ENCODE peak calls at places on chromosomes 13 and 19, in six cellular contexts. One of them, this sample, is unnamed.
A peak's percentile ranks its signal among the peaks of the same experiment; 100 is the strongest.

GRCh38 chr13:110520431-110521295 is 40.9 kb downstream of the RAB20 start:
- DNase-seq in LoVo: no peak
- DNase-seq in stimulated activated CD4-positive, alpha-beta T cell treated with anti-CD3 and anti-CD28 coated beads, Interleukin-4, amount 100 ng/mL, for 4 hours: no peak
- DNase-seq in testis: peak; percentile 89
- DNase-seq in GM23248: peak; percentile 85
- DNase-seq in heart right ventricle: peak; percentile 71
- DNase-seq in this sample: peak; percentile 27

GRCh38 chr19:21587117-21587461 is 81.7 kb downstream of the ZNF429 start:
- DNase-seq in GM23248: no peak
- DNase-seq in LoVo: no peak
- DNase-seq in stimulated activated CD4-positive, alpha-beta T cell treated with anti-CD3 and anti-CD28 coated beads, Interleukin-4, amount 100 ng/mL, for 4 hours: no peak
- DNase-seq in heart right ventricle: peak; percentile 31
- DNase-seq in testis: peak; percentile 69
- DNase-seq in this sample: no peak

GRCh38 chr19:48587387-48587786 is 19.2 kb upstream of the SPACA4 start:
- DNase-seq in heart right ventricle: no peak
- DNase-seq in stimulated activated CD4-positive, alpha-beta T cell treated with anti-CD3 and anti-CD28 coated beads, Interleukin-4, amount 100 ng/mL, for 4 hours: no peak
- DNase-seq in LoVo: no peak
- DNase-seq in testis: no peak
- DNase-seq in GM23248: no peak
- DNase-seq in this sample: no peak

GRCh38 chr19:18856385-18857126 is 24.8 kb downstream of the UPF1 start:
- DNase-seq in stimulated activated CD4-positive, alpha-beta T cell treated with anti-CD3 and anti-CD28 coated beads, Interleukin-4, amount 100 ng/mL, for 4 hours: no peak
- DNase-seq in LoVo: no peak
- DNase-seq in heart right ventricle: no peak
- DNase-seq in GM23248: peak; percentile 56
- DNase-seq in testis: peak; percentile 90
- DNase-seq in this sample: peak; percentile 49

GRCh38 chr13:109516196-109516595 is 270.2 kb downstream of the IRS2 start:
- DNase-seq in heart right ventricle: no peak
- DNase-seq in testis: no peak
- DNase-seq in LoVo: no peak
- DNase-seq in GM23248: no peak
- DNase-seq in stimulated activated CD4-positive, alpha-beta T cell treated with anti-CD3 and anti-CD28 coated beads, Interleukin-4, amount 100 ng/mL, for 4 hours: no peak
- DNase-seq in this sample: no peak

GRCh38 chr13:106851251-106851650 is 283.3 kb upstream of the ARGLU1 start:
- DNase-seq in testis: no peak
- DNase-seq in GM23248: no peak
- DNase-seq in heart right ventricle: no peak
- DNase-seq in LoVo: no peak
- DNase-seq in stimulated activated CD4-positive, alpha-beta T cell treated with anti-CD3 and anti-CD28 coated beads, Interleukin-4, amount 100 ng/mL, for 4 hours: no peak
- DNase-seq in this sample: no peak

GRCh38 chr19:41999071-41999877 is 5.2 kb upstream of the ATP1A3 start:
- DNase-seq in stimulated activated CD4-positive, alpha-beta T cell treated with anti-CD3 and anti-CD28 coated beads, Interleukin-4, amount 100 ng/mL, for 4 hours: no peak
- DNase-seq in GM23248: peak; percentile 42
- DNase-seq in heart right ventricle: no peak
- DNase-seq in LoVo: no peak
- DNase-seq in testis: no peak
- DNase-seq in this sample: no peak

GRCh38 chr13:26488236-26489028 is 69.1 kb upstream of the WASF3 start:
- DNase-seq in GM23248: no peak
- DNase-seq in testis: no peak
- DNase-seq in stimulated activated CD4-positive, alpha-beta T cell treated with anti-CD3 and anti-CD28 coated beads, Interleukin-4, amount 100 ng/mL, for 4 hours: no peak
- DNase-seq in LoVo: no peak
- DNase-seq in heart right ventricle: no peak
- DNase-seq in this sample: no peak

GRCh38 chr19:2983351-2984195 is 6.2 kb downstream of the TLE6 start:
- DNase-seq in testis: peak; percentile 54
- DNase-seq in LoVo: no peak
- DNase-seq in stimulated activated CD4-positive, alpha-beta T cell treated with anti-CD3 and anti-CD28 coated beads, Interleukin-4, amount 100 ng/mL, for 4 hours: no peak
- DNase-seq in heart right ventricle: peak; percentile 75
- DNase-seq in GM23248: peak; percentile 56
- DNase-seq in this sample: no peak

GRCh38 chr13:38819053-38819452 is 132.2 kb downstream of the FREM2 start:
- DNase-seq in LoVo: no peak
- DNase-seq in stimulated activated CD4-positive, alpha-beta T cell treated with anti-CD3 and anti-CD28 coated beads, Interleukin-4, amount 100 ng/mL, for 4 hours: no peak
- DNase-seq in testis: no peak
- DNase-seq in heart right ventricle: no peak
- DNase-seq in GM23248: no peak
- DNase-seq in this sample: peak; percentile 38

GRCh38 chr19:42175952-42176648 is 41.4 kb downstream of the DEDD2 start:
- DNase-seq in stimulated activated CD4-positive, alpha-beta T cell treated with anti-CD3 and anti-CD28 coated beads, Interleukin-4, amount 100 ng/mL, for 4 hours: peak; percentile 12
- DNase-seq in heart right ventricle: no peak
- DNase-seq in GM23248: peak; percentile 63
- DNase-seq in LoVo: no peak
- DNase-seq in testis: peak; percentile 21
- DNase-seq in this sample: no peak

GRCh38 chr19:48752511-48753365 is at the start of gene FUT1:
- DNase-seq in testis: peak; percentile 64
- DNase-seq in LoVo: peak; percentile 93
- DNase-seq in heart right ventricle: peak; percentile 78
- DNase-seq in stimulated activated CD4-positive, alpha-beta T cell treated with anti-CD3 and anti-CD28 coated beads, Interleukin-4, amount 100 ng/mL, for 4 hours: no peak
- DNase-seq in GM23248: peak; percentile 39
- DNase-seq in this sample: no peak

GRCh38 chr19:11378319-11379189 is 4.1 kb downstream of the SWSAP1 start:
- DNase-seq in GM23248: peak; percentile 93
- DNase-seq in stimulated activated CD4-positive, alpha-beta T cell treated with anti-CD3 and anti-CD28 coated beads, Interleukin-4, amount 100 ng/mL, for 4 hours: no peak
- DNase-seq in LoVo: peak; percentile 41
- DNase-seq in heart right ventricle: peak; percentile 56
- DNase-seq in testis: peak; percentile 75
- DNase-seq in this sample: peak; percentile 68

GRCh38 chr19:18496167-18496979 is 25.5 kb downstream of the ELL start:
- DNase-seq in LoVo: no peak
- DNase-seq in testis: no peak
- DNase-seq in stimulated activated CD4-positive, alpha-beta T cell treated with anti-CD3 and anti-CD28 coated beads, Interleukin-4, amount 100 ng/mL, for 4 hours: peak; percentile 17
- DNase-seq in GM23248: peak; percentile 91
- DNase-seq in heart right ventricle: peak; percentile 35
- DNase-seq in this sample: no peak

GRCh38 chr13:43405457-43405856 is 381.3 kb downstream of the ENOX1 start:
- DNase-seq in LoVo: no peak
- DNase-seq in heart right ventricle: no peak
- DNase-seq in testis: no peak
- DNase-seq in GM23248: peak; percentile 72
- DNase-seq in stimulated activated CD4-positive, alpha-beta T cell treated with anti-CD3 and anti-CD28 coated beads, Interleukin-4, amount 100 ng/mL, for 4 hours: no peak
- DNase-seq in this sample: peak; percentile 19

GRCh38 chr13:32047796-32048195 is 16.2 kb downstream of the FRY start:
- DNase-seq in stimulated activated CD4-positive, alpha-beta T cell treated with anti-CD3 and anti-CD28 coated beads, Interleukin-4, amount 100 ng/mL, for 4 hours: no peak
- DNase-seq in heart right ventricle: no peak
- DNase-seq in LoVo: no peak
- DNase-seq in testis: no peak
- DNase-seq in GM23248: no peak
- DNase-seq in this sample: no peak

GRCh38 chr19:47341734-47342133 is 7.4 kb upstream of the DHX34 start:
- DNase-seq in heart right ventricle: no peak
- DNase-seq in stimulated activated CD4-positive, alpha-beta T cell treated with anti-CD3 and anti-CD28 coated beads, Interleukin-4, amount 100 ng/mL, for 4 hours: no peak
- DNase-seq in LoVo: no peak
- DNase-seq in testis: no peak
- DNase-seq in GM23248: no peak
- DNase-seq in this sample: no peak

GRCh38 chr13:40207110-40207478 is 459.3 kb downstream of the FOXO1 start:
- DNase-seq in LoVo: no peak
- DNase-seq in heart right ventricle: no peak
- DNase-seq in stimulated activated CD4-positive, alpha-beta T cell treated with anti-CD3 and anti-CD28 coated beads, Interleukin-4, amount 100 ng/mL, for 4 hours: no peak
- DNase-seq in testis: no peak
- DNase-seq in GM23248: no peak
- DNase-seq in this sample: no peak

GRCh38 chr13:40061466-40062450 is 406.3 kb downstream of the COG6 start:
- DNase-seq in testis: no peak
- DNase-seq in heart right ventricle: no peak
- DNase-seq in stimulated activated CD4-positive, alpha-beta T cell treated with anti-CD3 and anti-CD28 coated beads, Interleukin-4, amount 100 ng/mL, for 4 hours: no peak
- DNase-seq in LoVo: no peak
- DNase-seq in GM23248: peak; percentile 60
- DNase-seq in this sample: no peak

GRCh38 chr13:33676700-33677048 is 141.3 kb upstream of the RFC3 start:
- DNase-seq in LoVo: peak; percentile 16
- DNase-seq in stimulated activated CD4-positive, alpha-beta T cell treated with anti-CD3 and anti-CD28 coated beads, Interleukin-4, amount 100 ng/mL, for 4 hours: no peak
- DNase-seq in testis: peak; percentile 67
- DNase-seq in GM23248: peak; percentile 69
- DNase-seq in heart right ventricle: peak; percentile 30
- DNase-seq in this sample: peak; percentile 95

GRCh38 chr19:48190288-48191284 is 20.1 kb downstream of the ZSWIM9 start:
- DNase-seq in testis: peak; percentile 75
- DNase-seq in heart right ventricle: no peak
- DNase-seq in LoVo: peak; percentile 32
- DNase-seq in GM23248: no peak
- DNase-seq in stimulated activated CD4-positive, alpha-beta T cell treated with anti-CD3 and anti-CD28 coated beads, Interleukin-4, amount 100 ng/mL, for 4 hours: peak; percentile 14
- DNase-seq in this sample: peak; percentile 34

GRCh38 chr19:7923295-7924191 is 2.4 kb downstream of the CTXN1 start:
- DNase-seq in LoVo: no peak
- DNase-seq in heart right ventricle: no peak
- DNase-seq in testis: no peak
- DNase-seq in stimulated activated CD4-positive, alpha-beta T cell treated with anti-CD3 and anti-CD28 coated beads, Interleukin-4, amount 100 ng/mL, for 4 hours: no peak
- DNase-seq in GM23248: no peak
- DNase-seq in this sample: no peak

GRCh38 chr19:13817615-13818371 is 22.6 kb downstream of the ZSWIM4 start:
- DNase-seq in heart right ventricle: no peak
- DNase-seq in stimulated activated CD4-positive, alpha-beta T cell treated with anti-CD3 and anti-CD28 coated beads, Interleukin-4, amount 100 ng/mL, for 4 hours: peak; percentile 22
- DNase-seq in GM23248: peak; percentile 30
- DNase-seq in LoVo: no peak
- DNase-seq in testis: peak; percentile 29
- DNase-seq in this sample: no peak

GRCh38 chr13:29748097-29748496 is 102.3 kb downstream of the UBL3 start:
- DNase-seq in testis: no peak
- DNase-seq in stimulated activated CD4-positive, alpha-beta T cell treated with anti-CD3 and anti-CD28 coated beads, Interleukin-4, amount 100 ng/mL, for 4 hours: no peak
- DNase-seq in LoVo: no peak
- DNase-seq in heart right ventricle: no peak
- DNase-seq in GM23248: no peak
- DNase-seq in this sample: no peak

GRCh38 chr19:38028913-38029565 is 122.0 kb downstream of the SIPA1L3 start:
- DNase-seq in stimulated activated CD4-positive, alpha-beta T cell treated with anti-CD3 and anti-CD28 coated beads, Interleukin-4, amount 100 ng/mL, for 4 hours: no peak
- DNase-seq in LoVo: no peak
- DNase-seq in testis: no peak
- DNase-seq in GM23248: no peak
- DNase-seq in heart right ventricle: no peak
- DNase-seq in this sample: no peak

GRCh38 chr13:98474292-98474691 is 102.6 kb downstream of the STK24 start:
- DNase-seq in LoVo: no peak
- DNase-seq in heart right ventricle: no peak
- DNase-seq in stimulated activated CD4-positive, alpha-beta T cell treated with anti-CD3 and anti-CD28 coated beads, Interleukin-4, amount 100 ng/mL, for 4 hours: no peak
- DNase-seq in GM23248: no peak
- DNase-seq in testis: no peak
- DNase-seq in this sample: no peak

GRCh38 chr19:11204943-11205349 is 7.6 kb upstream of the KANK2 start:
- DNase-seq in LoVo: no peak
- DNase-seq in testis: no peak
- DNase-seq in heart right ventricle: no peak
- DNase-seq in stimulated activated CD4-positive, alpha-beta T cell treated with anti-CD3 and anti-CD28 coated beads, Interleukin-4, amount 100 ng/mL, for 4 hours: no peak
- DNase-seq in GM23248: no peak
- DNase-seq in this sample: no peak

GRCh38 chr19:46976845-46977320 is 42.8 kb upstream of the NPAS1 start:
- DNase-seq in heart right ventricle: no peak
- DNase-seq in stimulated activated CD4-positive, alpha-beta T cell treated with anti-CD3 and anti-CD28 coated beads, Interleukin-4, amount 100 ng/mL, for 4 hours: no peak
- DNase-seq in testis: peak; percentile 39
- DNase-seq in GM23248: peak; percentile 86
- DNase-seq in LoVo: no peak
- DNase-seq in this sample: no peak